ENCODE peak calls at places on chromosomes 4 and X, in four cellular contexts. One of them, this sample, is unnamed.
A peak's percentile ranks its signal among the peaks of the same experiment; 100 is the strongest.

GRCh38 chr4:98687876-98688275 is 29.5 kb upstream of the TSPAN5 start:
- DNase-seq in lung: no peak
- DNase-seq in mesendoderm: no peak
- DNase-seq in Peyer's patch: no peak
- DNase-seq in this sample: no peak

GRCh38 chr4:39045791-39046221 is 13.6 kb upstream of the TMEM156 start:
- DNase-seq in lung: no peak
- DNase-seq in Peyer's patch: no peak
- DNase-seq in mesendoderm: no peak
- DNase-seq in this sample: peak; percentile 32

GRCh38 chr4:40264995-40265909 is 68.4 kb downstream of the RHOH start:
- DNase-seq in mesendoderm: peak; percentile 36
- DNase-seq in Peyer's patch: peak; percentile 79
- DNase-seq in lung: no peak
- DNase-seq in this sample: peak; percentile 37

GRCh38 chr4:120034913-120035312 is 31.7 kb downstream of the MAD2L1 start:
- DNase-seq in lung: no peak
- DNase-seq in mesendoderm: no peak
- DNase-seq in Peyer's patch: no peak
- DNase-seq in this sample: no peak

GRCh38 chr4:129862461-129862860 is 766.5 kb downstream of the C4orf33 start:
- DNase-seq in mesendoderm: peak; percentile 10
- DNase-seq in Peyer's patch: no peak
- DNase-seq in lung: no peak
- DNase-seq in this sample: no peak

GRCh38 chr4:77172336-77172735 is 15.3 kb downstream of the CCNG2 start:
- DNase-seq in mesendoderm: no peak
- DNase-seq in Peyer's patch: no peak
- DNase-seq in lung: no peak
- DNase-seq in this sample: no peak

GRCh38 chrX:9698566-9698965 is 67.1 kb downstream of the GPR143 start:
- DNase-seq in Peyer's patch: no peak
- DNase-seq in lung: no peak
- DNase-seq in mesendoderm: no peak
- DNase-seq in this sample: no peak

GRCh38 chr4:166162327-166162726 is 289.3 kb downstream of the TLL1 start:
- DNase-seq in Peyer's patch: no peak
- DNase-seq in mesendoderm: no peak
- DNase-seq in lung: no peak
- DNase-seq in this sample: no peak

GRCh38 chr4:105843941-105844340 is 51.3 kb upstream of the NPNT start:
- DNase-seq in Peyer's patch: no peak
- DNase-seq in mesendoderm: no peak
- DNase-seq in lung: no peak
- DNase-seq in this sample: no peak

GRCh38 chr4:184846531-184846930 is 20.8 kb upstream of the ACSL1 start:
- DNase-seq in Peyer's patch: no peak
- DNase-seq in mesendoderm: no peak
- DNase-seq in lung: no peak
- DNase-seq in this sample: no peak

GRCh38 chr4:139014391-139015268 is 951 bp upstream of the NOCT start:
- DNase-seq in lung: peak; percentile 29
- DNase-seq in mesendoderm: peak; percentile 94
- DNase-seq in Peyer's patch: no peak
- DNase-seq in this sample: no peak

GRCh38 chr4:140719693-140720092 is 36.5 kb downstream of the TBC1D9 start:
- DNase-seq in Peyer's patch: no peak
- DNase-seq in mesendoderm: no peak
- DNase-seq in lung: no peak
- DNase-seq in this sample: no peak

GRCh38 chr4:155353923-155354540 is 22.7 kb downstream of the MAP9 start:
- DNase-seq in Peyer's patch: peak; percentile 69
- DNase-seq in mesendoderm: peak; percentile 51
- DNase-seq in lung: peak; percentile 57
- DNase-seq in this sample: peak; percentile 3

GRCh38 chr4:182113774-182114173 is 129.4 kb upstream of the TENM3 start:
- DNase-seq in mesendoderm: no peak
- DNase-seq in Peyer's patch: no peak
- DNase-seq in lung: no peak
- DNase-seq in this sample: no peak

GRCh38 chr4:99221980-99222379 is 2.9 kb upstream of the ADH6 start:
- DNase-seq in Peyer's patch: no peak
- DNase-seq in lung: no peak
- DNase-seq in mesendoderm: peak; percentile 80
- DNase-seq in this sample: no peak

GRCh38 chr4:2924286-2924685 is 38.9 kb downstream of the NOP14 start:
- DNase-seq in mesendoderm: no peak
- DNase-seq in lung: no peak
- DNase-seq in Peyer's patch: peak; percentile 33
- DNase-seq in this sample: no peak

GRCh38 chr4:181792641-181793612 is 450.3 kb upstream of the TENM3 start:
- DNase-seq in Peyer's patch: no peak
- DNase-seq in mesendoderm: no peak
- DNase-seq in lung: no peak
- DNase-seq in this sample: no peak

DNA sequence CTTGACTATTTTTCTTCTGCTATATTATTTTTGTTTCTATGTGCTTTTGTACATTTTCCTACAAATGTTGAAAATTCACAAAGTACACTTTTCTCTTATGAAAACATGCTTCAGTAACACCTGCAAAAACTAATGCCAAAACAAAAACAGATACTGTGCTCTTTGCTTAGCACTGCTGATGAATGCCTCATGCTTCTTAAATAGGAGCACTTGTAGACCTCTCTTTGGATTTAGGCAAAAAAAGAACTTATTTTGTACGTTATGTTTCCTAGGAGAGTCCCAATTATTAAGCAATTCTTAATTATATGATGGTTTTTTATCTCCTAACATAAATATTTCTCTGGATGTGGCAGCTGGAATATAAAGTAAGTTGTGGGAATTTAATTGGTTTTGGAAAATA is 285.0 kb upstream of the ARSJ start:
- DNase-seq in Peyer's patch: no peak
- DNase-seq in mesendoderm: no peak
- DNase-seq in lung: no peak
- DNase-seq in this sample: no peak
- H3K27me3 ChIP-seq in Peyer's patch: no peaks in the 10 kb centered on the region
- H3K27me3 ChIP-seq in mesendoderm: no peaks in the 10 kb centered on the region
- H3K27me3 ChIP-seq in lung: no peaks in the 10 kb centered on the region
- H3K27me3 ChIP-seq in this sample: no peaks in the 10 kb centered on the region

DNA sequence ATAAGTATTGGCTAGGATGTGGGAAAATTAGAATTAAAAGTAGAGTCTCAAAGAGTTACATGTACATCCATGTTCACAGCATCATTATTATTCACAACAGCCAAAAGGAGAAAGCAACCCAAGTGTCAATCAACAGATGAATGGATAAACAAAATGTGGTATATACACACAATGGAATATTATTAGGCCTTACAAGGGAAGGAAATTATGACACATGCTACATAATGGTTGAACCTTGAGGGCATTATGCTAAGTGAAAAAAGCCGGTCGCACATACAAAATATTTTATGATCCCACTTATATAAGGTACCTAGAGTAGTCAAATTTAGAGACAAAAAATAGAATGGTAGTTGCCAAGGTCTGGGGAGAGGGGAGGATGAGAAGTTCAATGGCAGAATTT is 80.1 kb downstream of the HUWE1 start:
- DNase-seq in mesendoderm: no peak
- DNase-seq in Peyer's patch: no peak
- DNase-seq in lung: no peak
- DNase-seq in this sample: no peak
- H3K36me3 ChIP-seq in mesendoderm: peaks cover 4% of the 10 kb centered on the region
- H3K36me3 ChIP-seq in Peyer's patch: no peaks in the 10 kb centered on the region
- H3K36me3 ChIP-seq in lung: peaks cover 12% of the 10 kb centered on the region
- H3K36me3 ChIP-seq in this sample: peaks cover 30% of the 10 kb centered on the region

GRCh38 chr4:16857425-16857824 is 41.0 kb downstream of the LDB2 start:
- DNase-seq in Peyer's patch: no peak
- DNase-seq in lung: no peak
- DNase-seq in mesendoderm: no peak
- DNase-seq in this sample: no peak
- H3K27ac ChIP-seq in Peyer's patch: no peak overlapping the region
- H3K27ac ChIP-seq in lung: peak overlapping the region; percentile 48
- H3K27ac ChIP-seq in mesendoderm: no peak overlapping the region
- H3K27ac ChIP-seq in this sample: no peak overlapping the region

GRCh38 chrX:86215260-86215659 is 67.0 kb downstream of the DACH2 start:
- DNase-seq in Peyer's patch: no peak
- DNase-seq in lung: no peak
- DNase-seq in mesendoderm: no peak
- DNase-seq in this sample: no peak

GRCh38 chrX:86210772-86211171 is 62.5 kb downstream of the DACH2 start:
- DNase-seq in lung: no peak
- DNase-seq in mesendoderm: no peak
- DNase-seq in Peyer's patch: no peak
- DNase-seq in this sample: no peak
- H3K27me3 ChIP-seq in lung: no peaks in the 10 kb centered on the region
- H3K27me3 ChIP-seq in mesendoderm: no peaks in the 10 kb centered on the region
- H3K27me3 ChIP-seq in Peyer's patch: no peaks in the 10 kb centered on the region
- H3K27me3 ChIP-seq in this sample: no peaks in the 10 kb centered on the region

GRCh38 chr4:168880087-168880675 is 129.9 kb downstream of the CBR4 start:
- DNase-seq in Peyer's patch: no peak
- DNase-seq in lung: no peak
- DNase-seq in mesendoderm: no peak
- DNase-seq in this sample: no peak

GRCh38 chr4:168877407-168877778 is 132.7 kb downstream of the CBR4 start:
- DNase-seq in lung: no peak
- DNase-seq in Peyer's patch: no peak
- DNase-seq in mesendoderm: no peak
- DNase-seq in this sample: no peak

GRCh38 chr4:168879178-168879577 is 130.9 kb downstream of the CBR4 start:
- DNase-seq in mesendoderm: no peak
- DNase-seq in Peyer's patch: no peak
- DNase-seq in lung: no peak
- DNase-seq in this sample: no peak

GRCh38 chr4:168876106-168876505 is 133.9 kb downstream of the CBR4 start:
- DNase-seq in lung: no peak
- DNase-seq in Peyer's patch: no peak
- DNase-seq in mesendoderm: no peak
- DNase-seq in this sample: no peak

GRCh38 chr4:168877779-168878491 is 132.1 kb downstream of the CBR4 start:
- DNase-seq in Peyer's patch: no peak
- DNase-seq in lung: peak; percentile 33
- DNase-seq in mesendoderm: peak; percentile 60
- DNase-seq in this sample: peak; percentile 5
- H3K36me3 ChIP-seq in Peyer's patch: no peaks in the 10 kb centered on the region
- H3K36me3 ChIP-seq in lung: peaks cover 19% of the 10 kb centered on the region
- H3K36me3 ChIP-seq in mesendoderm: no peaks in the 10 kb centered on the region
- H3K36me3 ChIP-seq in this sample: no peaks in the 10 kb centered on the region

GRCh38 chrX:19852014-19853005 is 35.1 kb downstream of the SH3KBP1 start:
- DNase-seq in lung: no peak
- DNase-seq in Peyer's patch: no peak
- DNase-seq in mesendoderm: peak; percentile 36
- DNase-seq in this sample: no peak
- H3K27ac ChIP-seq in lung: no peak overlapping the region
- H3K27ac ChIP-seq in Peyer's patch: no peak overlapping the region
- H3K27ac ChIP-seq in mesendoderm: no peak overlapping the region
- H3K27ac ChIP-seq in this sample: no peak overlapping the region

DNA sequence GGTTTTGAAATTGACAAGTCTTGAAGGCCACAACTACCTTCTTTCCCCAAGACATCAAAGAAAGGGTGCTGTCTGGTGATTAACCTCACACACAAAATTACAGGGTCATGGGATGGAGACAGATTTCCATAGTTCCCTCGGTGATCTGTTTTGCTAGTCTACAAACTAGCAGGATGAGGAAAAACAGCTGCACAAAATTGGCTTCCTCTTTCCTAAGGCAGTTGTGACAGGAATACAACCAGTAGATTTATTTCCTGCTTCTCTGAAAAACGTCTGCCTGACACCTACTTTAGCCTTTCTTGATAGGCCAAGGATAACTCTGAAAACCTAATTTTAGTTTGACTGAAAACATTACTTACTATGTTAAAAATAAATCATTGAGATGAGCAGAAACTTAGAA is 39.6 kb downstream of the DKK2 start:
- DNase-seq in Peyer's patch: no peak
- DNase-seq in mesendoderm: no peak
- DNase-seq in lung: no peak
- DNase-seq in this sample: no peak
- H3K27me3 ChIP-seq in Peyer's patch: no peaks in the 10 kb centered on the region
- H3K27me3 ChIP-seq in mesendoderm: no peaks in the 10 kb centered on the region
- H3K27me3 ChIP-seq in lung: peaks cover 3% of the 10 kb centered on the region
- H3K27me3 ChIP-seq in this sample: no peaks in the 10 kb centered on the region

DNA sequence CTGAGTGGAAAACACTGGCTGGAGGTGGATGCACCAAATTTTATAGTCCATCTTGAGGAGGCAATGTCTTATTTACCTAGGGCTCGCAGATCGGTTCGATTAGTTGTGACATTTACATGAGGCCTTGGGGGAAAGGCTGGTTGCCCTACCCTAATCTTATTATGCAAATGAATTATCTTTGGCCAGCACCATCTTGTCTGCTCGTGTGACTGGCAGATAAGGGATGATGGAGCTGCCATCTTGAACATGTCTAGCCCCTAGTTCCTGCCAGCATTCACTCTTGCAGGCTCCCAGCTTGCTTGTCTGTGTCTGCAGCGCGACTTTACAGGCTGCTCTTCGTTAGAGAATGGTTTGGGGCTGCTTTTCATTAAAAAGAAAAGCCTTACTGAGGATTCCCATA is 61.9 kb downstream of the SEC24B start:
- DNase-seq in mesendoderm: peak; percentile 29
- DNase-seq in Peyer's patch: no peak
- DNase-seq in lung: no peak
- DNase-seq in this sample: no peak
- H3K36me3 ChIP-seq in mesendoderm: peaks cover 4% of the 10 kb centered on the region
- H3K36me3 ChIP-seq in Peyer's patch: no peaks in the 10 kb centered on the region
- H3K36me3 ChIP-seq in lung: peaks cover 30% of the 10 kb centered on the region
- H3K36me3 ChIP-seq in this sample: peaks cover 37% of the 10 kb centered on the region